ENCODE peak calls at places on chromosomes 1 and 21, in six cellular contexts. L is gastrocnemius medialis, N is H54, Q is HCT116, C is body of pancreas, B is endothelial cell of umbilical vein. G is an unnamed sample.

GRCh38 chr1:40612345-40612831 is 53.1 kb downstream of the RIMS3 start:
- DNase-seq in C (peak; percentile 72), L (peak; percentile 17), B (peak; percentile 71), N (peak; percentile 87), Q (peak; percentile 48), G (peak; percentile 58)

GRCh38 chr1:204947338-204947737 is 76.7 kb downstream of the NFASC start:
- DNase-seq in N (no peak), B (no peak), L (no peak), C (no peak), Q (no peak), G (no peak)

GRCh38 chr1:29800120-29800519 is 563.8 kb downstream of the PTPRU start:
- DNase-seq in B (no peak), Q (no peak), C (no peak), L (no peak), N (no peak), G (no peak)

GRCh38 chr1:234616644-234617043 is 6.7 kb upstream of the IRF2BP2 start:
- DNase-seq in L (no peak), B (no peak), Q (no peak), N (no peak), C (peak; percentile 74), G (no peak)

GRCh38 chr1:94125551-94126514 is 4.9 kb upstream of the ABCA4 start:
- DNase-seq in B (no peak), C (no peak), Q (no peak), L (no peak), N (no peak), G (no peak)

GRCh38 chr1:205917466-205918248 is 25.6 kb downstream of the SLC26A9 start:
- DNase-seq in B (peak; percentile 21), L (no peak), Q (no peak), C (peak; percentile 54), N (no peak), G (no peak)

GRCh38 chr1:87518794-87519193 is 190.1 kb downstream of the LMO4 start:
- DNase-seq in Q (no peak), L (no peak), N (no peak), C (no peak), B (no peak), G (no peak)

GRCh38 chr1:85571181-85571540 is 9.4 kb upstream of the CCN1 start:
- DNase-seq in N (no peak), C (no peak), L (no peak), Q (no peak), B (no peak), G (no peak)

GRCh38 chr1:54294846-54295245 is 94.9 kb downstream of the MRPL37 start:
- DNase-seq in Q (no peak), L (no peak), C (no peak), B (no peak), N (no peak), G (no peak)

GRCh38 chr1:2936568-2937515 is 84.4 kb upstream of the ACTRT2 start:
- DNase-seq in N (no peak), B (no peak), Q (no peak), C (peak; percentile 39), L (no peak), G (peak; percentile 12)

GRCh38 chr1:78113156-78113916 is 67.6 kb downstream of the GIPC2 start:
- DNase-seq in B (no peak), C (no peak), N (no peak), Q (no peak), L (no peak), G (no peak)

GRCh38 chr1:197725044-197725443 is 50.2 kb downstream of the DENND1B start:
- DNase-seq in L (no peak), B (peak; percentile 25), C (no peak), Q (peak; percentile 33), N (no peak), G (no peak)

GRCh38 chr1:116667577-116668105 is at the start of gene IGSF3:
- DNase-seq in N (peak; percentile 81), Q (no peak), C (peak; percentile 76), B (peak; percentile 32), L (peak; percentile 24), G (peak; percentile 82)

GRCh38 chr21:39164523-39164922 is 18.7 kb downstream of the PSMG1 start:
- DNase-seq in B (no peak), Q (no peak), N (no peak), C (no peak), L (no peak), G (no peak)

GRCh38 chr21:29196021-29196663 is 65.7 kb downstream of the MAP3K7CL start:
- DNase-seq in C (peak; percentile 42), B (peak; percentile 90), L (no peak), Q (peak; percentile 77), N (peak; percentile 62), G (no peak)

GRCh38 chr21:36156815-36157670 is at the start of gene DOP1B:
- DNase-seq in L (no peak), N (peak; percentile 33), B (peak; percentile 23), C (no peak), Q (no peak), G (peak; percentile 54)

GRCh38 chr1:239550178-239550577 is 163.8 kb downstream of the CHRM3 start:
- DNase-seq in N (no peak), C (no peak), Q (no peak), L (no peak), B (no peak), G (no peak)

GRCh38 chr1:167683641-167684502 is 37.9 kb upstream of the MPZL1 start:
- DNase-seq in Q (no peak), L (no peak), B (no peak), C (no peak), N (peak; percentile 62), G (no peak)

GRCh38 chr1:150486966-150487762 is at the start of gene TARS2:
- DNase-seq in N (peak; percentile 76), Q (peak; percentile 98), C (peak; percentile 96), B (peak; percentile 99), L (peak; percentile 96), G (peak; percentile 96)
- TF ChIP-seq POLR2A in N (peak; percentile 77), Q (peak; percentile 72), C (peak; percentile 18), B (peak; percentile 84), L (peak; percentile 43), G (peak; percentile 65)

DNA sequence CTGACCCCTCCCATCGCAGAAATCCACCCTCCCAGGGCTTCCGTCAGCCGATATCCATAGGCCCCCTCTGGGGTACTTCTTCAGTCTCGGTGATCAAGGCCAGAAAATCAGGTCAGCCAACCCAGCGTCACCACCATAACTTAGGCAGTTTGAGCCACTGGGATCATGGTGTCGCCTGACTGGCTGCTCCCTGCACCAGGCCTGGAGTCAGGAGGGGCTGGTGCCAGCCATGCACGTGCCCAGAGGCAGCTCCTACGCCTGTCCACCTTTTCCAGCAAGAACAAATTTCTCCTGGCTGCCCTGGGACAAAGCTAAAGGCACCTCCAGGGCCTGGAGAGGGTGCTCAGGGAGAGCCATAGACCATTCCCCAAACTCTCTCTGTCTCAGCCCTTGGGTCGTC is 4.8 kb upstream of the CTRC start:
- DNase-seq in C (peak; percentile 53), Q (no peak), N (no peak), L (no peak), B (no peak), G (no peak)
- TF ChIP-seq POLR2A in C (no peak), Q (no peak), N (no peak), L (no peak), B (peak; percentile 10), G (no peak)

DNA sequence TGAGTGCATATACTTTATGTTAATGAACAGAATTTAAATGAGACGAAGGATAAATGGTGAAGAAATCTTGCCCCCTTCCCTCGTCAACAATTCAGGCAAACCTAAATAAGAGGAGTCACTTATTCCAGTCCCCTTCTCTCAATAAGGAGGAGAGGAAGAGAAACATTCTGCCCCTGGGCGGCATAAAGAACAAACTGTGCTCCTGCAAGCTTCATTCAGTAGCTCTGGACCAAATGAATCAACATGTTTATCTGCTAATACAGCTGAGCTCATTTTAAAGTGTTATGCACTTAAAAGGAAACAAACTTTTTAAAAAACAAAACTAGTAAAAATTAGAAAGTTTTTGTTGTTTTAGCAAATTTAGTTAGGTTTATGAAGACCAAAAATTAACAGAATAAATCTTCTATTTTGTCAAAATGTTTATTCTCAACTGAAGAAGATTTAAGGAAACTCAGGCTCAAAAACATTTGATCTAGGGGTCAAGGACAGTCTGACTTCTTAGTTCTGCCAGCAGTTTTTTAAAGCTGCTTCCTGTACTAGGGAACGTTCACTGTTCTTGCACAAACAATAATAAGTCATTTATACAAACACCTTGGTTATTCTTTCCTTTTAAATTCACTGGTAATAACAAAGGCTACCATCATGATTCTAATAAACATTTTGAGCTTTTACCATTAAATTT is 58.3 kb downstream of the AKT3 start:
- DNase-seq in N (no peak), Q (no peak), L (peak; percentile 27), B (peak; percentile 88), C (peak; percentile 12), G (no peak)
- TF ChIP-seq POLR2A in N (no peak), Q (no peak), L (peak; percentile 19), B (no peak), C (no peak), G (no peak)

GRCh38 chr1:36306210-36306901 is at the start of gene SH3D21:
- DNase-seq in N (no peak), C (peak; percentile 65), L (no peak), B (peak; percentile 20), Q (no peak), G (peak; percentile 50)
- TF ChIP-seq POLR2A in N (no peak), C (no peak), L (no peak), B (no peak), Q (no peak), G (no peak)

DNA sequence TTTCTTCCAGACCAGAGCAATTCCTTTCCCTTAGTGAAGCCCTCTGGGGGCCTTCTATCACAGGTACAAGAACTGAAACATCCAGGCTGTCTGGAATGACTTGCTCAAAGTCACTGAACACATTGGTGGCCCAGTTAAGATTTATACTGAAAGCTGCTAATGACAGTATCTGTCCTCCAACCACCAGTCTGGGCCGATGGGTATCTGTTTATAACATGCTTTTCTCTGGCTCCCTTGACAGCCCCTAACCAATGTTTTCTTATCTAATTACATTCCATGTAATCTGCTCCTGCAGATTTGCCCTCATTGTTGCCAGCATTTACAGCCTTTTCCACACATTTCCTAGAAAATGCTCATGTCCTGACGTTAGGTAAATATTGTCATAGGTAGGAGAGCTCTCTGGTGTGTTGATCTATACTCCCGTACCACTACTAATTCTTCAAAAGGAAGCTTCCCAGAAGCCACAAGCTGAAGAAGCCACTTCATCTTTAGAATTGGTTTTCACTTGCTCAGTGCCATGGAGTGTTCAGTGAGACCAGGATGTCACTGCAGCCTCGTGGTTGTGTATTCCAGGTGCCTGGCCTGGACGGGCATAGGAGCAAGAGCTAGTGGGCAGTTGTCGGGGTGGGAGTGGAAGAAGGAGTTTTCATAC is 163.9 kb downstream of the TSEN15 start:
- DNase-seq in L (no peak), Q (no peak), C (no peak), N (no peak), B (no peak), G (no peak)
- TF ChIP-seq POLR2A in L (no peak), Q (no peak), C (no peak), N (no peak), B (no peak), G (no peak)

DNA sequence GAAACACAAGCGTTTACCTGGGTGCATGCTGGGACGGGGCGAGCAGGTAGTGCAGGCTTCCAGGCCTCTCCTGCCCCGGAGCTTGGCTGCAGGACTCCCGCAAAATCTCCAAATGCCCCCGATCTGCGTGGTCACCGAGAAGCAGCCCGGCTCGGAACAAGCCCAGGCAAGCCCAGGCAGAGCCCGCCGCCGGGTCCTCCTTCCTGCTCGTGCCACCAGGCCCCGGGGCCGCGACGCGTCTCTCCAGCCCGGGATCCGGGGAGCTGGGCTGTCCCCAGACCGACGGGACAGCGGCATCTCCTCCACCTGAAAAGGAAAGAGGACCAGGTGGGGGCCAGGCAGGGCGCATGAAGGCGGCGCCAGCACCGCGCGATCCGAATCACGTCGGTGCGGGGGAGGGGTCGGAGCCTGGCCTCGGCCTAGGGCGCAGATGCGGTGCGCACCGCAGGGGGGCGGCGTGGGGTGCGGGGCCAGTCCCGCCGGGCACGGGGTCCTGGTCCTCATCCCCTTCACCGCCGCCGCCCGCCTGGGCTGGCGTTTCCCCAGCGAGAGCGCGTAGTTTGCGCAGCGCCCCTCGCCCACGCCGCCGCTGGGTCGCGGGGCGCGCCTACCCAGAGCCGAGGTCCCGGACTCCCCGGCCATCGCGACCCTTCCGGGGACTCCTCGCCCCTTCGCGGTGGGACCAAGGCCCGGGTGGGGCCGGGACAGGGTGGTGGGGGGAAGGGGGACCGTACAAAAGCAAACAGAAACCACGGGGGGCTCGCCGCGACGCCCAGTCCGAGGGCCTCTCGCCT is 52.4 kb upstream of the H6PD start:
- DNase-seq in N (no peak), B (peak; percentile 64), Q (no peak), L (no peak), C (peak; percentile 63), G (peak; percentile 52)
- TF ChIP-seq POLR2A in N (no peak), B (peak; percentile 57), Q (peak; percentile 62), L (no peak), C (peak; percentile 34), G (no peak)